ENCODE peak calls at places on chromosome 12, in four cellular contexts. Y is IMR-90, J is transverse colon, A is prostate gland. B is an unnamed sample. For H3K4me1 and H3K36me3, the result is how much of the 10 kb centered on the place peaks cover.

GRCh38 chr12:88067301-88067700 is 38.1 kb upstream of the C12orf50 start:
- DNase-seq in A (no peak), J (no peak), Y (peak), B (no peak)

GRCh38 chr12:115980339-115980738 is 297.2 kb downstream of the MED13L start:
- DNase-seq in J (no peak), Y (no peak), A (no peak), B (no peak)

GRCh38 chr12:126093911-126094310 is 1028.7 kb downstream of the AACS start:
- DNase-seq in A (no peak), J (no peak), Y (no peak), B (peak)

GRCh38 chr12:132429122-132429931 is 60.6 kb upstream of the FBRSL1 start:
- DNase-seq in A (no peak), J (no peak), Y (no peak), B (no peak)

GRCh38 chr12:113240395-113240794 is 19.1 kb downstream of the TPCN1 start:
- DNase-seq in J (no peak), Y (no peak), A (no peak), B (no peak)

GRCh38 chr12:41983896-41984295 is 160.8 kb downstream of the GXYLT1 start:
- DNase-seq in J (no peak), A (no peak), Y (no peak), B (no peak)

GRCh38 chr12:131860472-131861260 is 32.5 kb downstream of the MMP17 start:
- DNase-seq in A (no peak), Y (peak), J (peak), B (peak)

GRCh38 chr12:22409071-22409951 is 74.8 kb upstream of the ST8SIA1 start:
- DNase-seq in J (no peak), A (no peak), Y (no peak), B (no peak)

GRCh38 chr12:24895612-24896011 is 53.3 kb downstream of the BCAT1 start:
- DNase-seq in J (no peak), Y (peak), A (no peak), B (no peak)

GRCh38 chr12:126668961-126669360 is 1598.0 kb upstream of the TMEM132C start:
- DNase-seq in J (no peak), A (no peak), Y (no peak), B (no peak)

GRCh38 chr12:50088577-50089335 is 3.6 kb downstream of the SMARCD1 start:
- DNase-seq in Y (peak), A (peak), J (peak), B (peak)

GRCh38 chr12:72330784-72331183 is 58.6 kb downstream of the TRHDE start:
- DNase-seq in Y (no peak), J (no peak), A (no peak), B (no peak)

GRCh38 chr12:128783129-128783574 is 40.6 kb downstream of the SLC15A4 start:
- DNase-seq in J (no peak), A (no peak), Y (peak), B (no peak)

GRCh38 chr12:65891987-65892481 is 67.8 kb downstream of the HMGA2 start:
- DNase-seq in J (peak), A (peak), Y (peak), B (no peak)

GRCh38 chr12:112798019-112798760 is 6.6 kb downstream of the RPH3A start:
- DNase-seq in J (no peak), Y (no peak), A (no peak), B (no peak)

GRCh38 chr12:19482551-19483109 is 43.3 kb downstream of the AEBP2 start:
- DNase-seq in A (no peak), Y (no peak), J (no peak), B (no peak)

GRCh38 chr12:57276935-57277563 is 26.1 kb upstream of the STAC3 start:
- DNase-seq in Y (peak), J (no peak), A (peak), B (peak)

GRCh38 chr12:27711312-27711682 is 665 bp downstream of the MRPS35 start:
- DNase-seq in A (no peak), J (no peak), Y (no peak), B (no peak)

GRCh38 chr12:61667676-61668075 is 592.5 kb upstream of the USP15 start:
- DNase-seq in A (no peak), J (no peak), Y (no peak), B (no peak)

DNA sequence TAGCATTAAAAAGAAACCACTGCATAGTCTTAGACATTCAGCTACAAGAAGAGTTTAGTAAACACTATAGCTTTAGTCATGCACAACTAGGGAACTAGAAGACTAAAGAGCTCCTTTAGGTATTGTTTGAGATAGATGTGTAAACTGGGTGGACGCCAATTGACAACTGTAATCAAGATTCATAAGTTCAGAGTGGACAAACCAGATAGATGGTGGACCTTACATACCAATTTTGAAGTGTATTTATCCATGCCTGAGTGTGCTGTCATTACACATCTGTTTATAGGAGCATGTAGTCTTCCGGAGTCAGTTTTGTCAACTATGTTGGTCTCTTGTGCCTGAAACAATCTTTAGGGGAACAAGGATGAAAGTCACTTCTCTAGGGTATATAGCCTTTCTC is 96.6 kb downstream of the LMO3 start:
- DNase-seq in Y (no peak), J (no peak), A (no peak), B (no peak)
- TF ChIP-seq CTCF in Y (no peak), J (no peak), A (no peak), B (no peak)

GRCh38 chr12:114659084-114659483 is 24.9 kb downstream of the TBX3 start:
- DNase-seq in J (no peak), Y (no peak), A (no peak), B (no peak)
- H3K4me1 ChIP-seq in J (under half), Y (under half), A (under half), B (under half)

DNA sequence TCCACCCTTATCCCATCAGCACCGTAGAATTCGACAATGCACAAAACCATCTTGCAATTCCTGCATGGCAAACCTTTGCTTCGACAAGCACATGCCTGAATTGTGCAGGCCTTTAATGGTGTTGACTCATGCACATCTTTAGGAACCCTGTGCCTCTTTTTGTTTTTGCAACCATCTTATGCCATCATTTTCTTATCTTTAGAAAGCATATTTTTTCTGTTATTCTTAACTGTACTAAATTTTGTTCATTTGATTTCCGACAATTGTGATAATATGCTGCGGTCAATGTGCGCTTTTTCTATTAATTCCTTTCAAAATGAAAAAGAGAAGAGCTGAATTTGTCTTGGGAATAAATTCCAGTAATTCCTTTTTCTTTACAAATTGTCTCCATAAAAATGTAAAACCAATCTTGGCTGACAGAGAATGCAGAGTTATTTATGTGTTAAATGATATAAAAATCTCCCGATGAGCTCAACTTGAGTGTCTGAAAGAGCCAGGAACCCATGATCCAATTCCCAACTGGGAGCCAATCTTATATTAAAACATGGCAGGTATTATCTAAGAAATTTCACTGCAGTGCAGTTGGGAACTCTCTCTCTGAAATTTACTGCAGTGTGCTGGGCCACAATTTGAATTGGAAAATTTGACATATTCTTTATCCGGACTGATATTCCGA is 20.2 kb upstream of the CDK17 start:
- DNase-seq in Y (no peak), A (no peak), J (no peak), B (no peak)
- H3K36me3 ChIP-seq in Y (under half), A (under half), J (under half), B (under half)

GRCh38 chr12:120584343-120585149 is 3.3 kb upstream of the POP5 start:
- DNase-seq in Y (no peak), J (peak), A (peak), B (peak)
- TF ChIP-seq CTCF in Y (peak), J (peak), A (peak), B (peak)

GRCh38 chr12:111366075-111366474 is 2.8 kb downstream of the PHETA1 start:
- DNase-seq in Y (no peak), A (no peak), J (no peak), B (no peak)
- H3K4me1 ChIP-seq in Y (under half), A (under half), J (under half), B (under half)

GRCh38 chr12:3124917-3125316 is 47.7 kb downstream of the TSPAN9 start:
- DNase-seq in Y (no peak), A (no peak), J (no peak), B (no peak)
- H3K36me3 ChIP-seq in Y (under half), A (under half), J (under half), B (under half)